ENCODE peak calls at places on chromosome 16, in five cellular contexts. One of them, this sample, is unnamed.

GRCh38 chr16:80314042-80314441 is 226.8 kb upstream of the DYNLRB2 start:
- DNase-seq in suprapubic skin: no peak
- DNase-seq in fibroblast of pulmonary artery: no peak
- DNase-seq in cardiac fibroblast: no peak
- DNase-seq in fibroblast of villous mesenchyme: no peak
- DNase-seq in this sample: no peak

GRCh38 chr16:88403794-88404581 is 21.2 kb downstream of the ZNF469 start:
- DNase-seq in suprapubic skin: no peak
- DNase-seq in fibroblast of pulmonary artery: no peak
- DNase-seq in cardiac fibroblast: no peak
- DNase-seq in fibroblast of villous mesenchyme: no peak
- DNase-seq in this sample: peak

GRCh38 chr16:89956511-89957213 is 8.1 kb downstream of the DEF8 start:
- DNase-seq in suprapubic skin: no peak
- DNase-seq in fibroblast of pulmonary artery: no peak
- DNase-seq in cardiac fibroblast: no peak
- DNase-seq in fibroblast of villous mesenchyme: no peak
- DNase-seq in this sample: no peak

GRCh38 chr16:22815863-22816262 is 1.9 kb downstream of the HS3ST2 start:
- DNase-seq in suprapubic skin: no peak
- DNase-seq in fibroblast of pulmonary artery: no peak
- DNase-seq in cardiac fibroblast: no peak
- DNase-seq in fibroblast of villous mesenchyme: no peak
- DNase-seq in this sample: no peak

GRCh38 chr16:87822571-87822970 is 46.7 kb downstream of the SLC7A5 start:
- DNase-seq in suprapubic skin: no peak
- DNase-seq in fibroblast of pulmonary artery: no peak
- DNase-seq in cardiac fibroblast: no peak
- DNase-seq in fibroblast of villous mesenchyme: no peak
- DNase-seq in this sample: no peak

GRCh38 chr16:3641801-3642396 is 12.6 kb upstream of the DNASE1 start:
- DNase-seq in suprapubic skin: peak
- DNase-seq in fibroblast of pulmonary artery: no peak
- DNase-seq in cardiac fibroblast: no peak
- DNase-seq in fibroblast of villous mesenchyme: no peak
- DNase-seq in this sample: no peak

GRCh38 chr16:87047221-87048037 is 269.8 kb downstream of the C16orf95 start:
- DNase-seq in suprapubic skin: no peak
- DNase-seq in fibroblast of pulmonary artery: no peak
- DNase-seq in cardiac fibroblast: no peak
- DNase-seq in fibroblast of villous mesenchyme: peak
- DNase-seq in this sample: no peak

GRCh38 chr16:28140788-28141618 is 70.8 kb downstream of the XPO6 start:
- DNase-seq in suprapubic skin: no peak
- DNase-seq in fibroblast of pulmonary artery: peak
- DNase-seq in cardiac fibroblast: no peak
- DNase-seq in fibroblast of villous mesenchyme: peak
- DNase-seq in this sample: peak

GRCh38 chr16:23509763-23510153 is 536 bp downstream of the GGA2 start:
- DNase-seq in suprapubic skin: no peak
- DNase-seq in fibroblast of pulmonary artery: peak
- DNase-seq in cardiac fibroblast: peak
- DNase-seq in fibroblast of villous mesenchyme: peak
- DNase-seq in this sample: no peak

GRCh38 chr16:47712276-47713224 is 251.4 kb downstream of the PHKB start:
- DNase-seq in suprapubic skin: no peak
- DNase-seq in fibroblast of pulmonary artery: no peak
- DNase-seq in cardiac fibroblast: peak
- DNase-seq in fibroblast of villous mesenchyme: no peak
- DNase-seq in this sample: no peak

GRCh38 chr16:87559976-87560375 is 42.3 kb upstream of the JPH3 start:
- DNase-seq in suprapubic skin: no peak
- DNase-seq in fibroblast of pulmonary artery: no peak
- DNase-seq in cardiac fibroblast: no peak
- DNase-seq in fibroblast of villous mesenchyme: no peak
- DNase-seq in this sample: no peak

GRCh38 chr16:53654946-53655345 is 48.7 kb downstream of the RPGRIP1L start:
- DNase-seq in suprapubic skin: no peak
- DNase-seq in fibroblast of pulmonary artery: no peak
- DNase-seq in cardiac fibroblast: no peak
- DNase-seq in fibroblast of villous mesenchyme: no peak
- DNase-seq in this sample: no peak

GRCh38 chr16:81495321-81496234 is 51.0 kb downstream of the CMIP start:
- DNase-seq in suprapubic skin: peak
- DNase-seq in fibroblast of pulmonary artery: no peak
- DNase-seq in cardiac fibroblast: no peak
- DNase-seq in fibroblast of villous mesenchyme: no peak
- DNase-seq in this sample: no peak

GRCh38 chr16:81705261-81705660 is 73.8 kb upstream of the PLCG2 start:
- DNase-seq in suprapubic skin: no peak
- DNase-seq in fibroblast of pulmonary artery: no peak
- DNase-seq in cardiac fibroblast: no peak
- DNase-seq in fibroblast of villous mesenchyme: no peak
- DNase-seq in this sample: no peak

GRCh38 chr16:3807425-3808123 is 72.9 kb downstream of the CREBBP start:
- DNase-seq in suprapubic skin: no peak
- DNase-seq in fibroblast of pulmonary artery: no peak
- DNase-seq in cardiac fibroblast: no peak
- DNase-seq in fibroblast of villous mesenchyme: no peak
- DNase-seq in this sample: no peak

GRCh38 chr16:19687279-19687678 is 30.7 kb downstream of the KNOP1 start:
- DNase-seq in suprapubic skin: no peak
- DNase-seq in fibroblast of pulmonary artery: no peak
- DNase-seq in cardiac fibroblast: no peak
- DNase-seq in fibroblast of villous mesenchyme: no peak
- DNase-seq in this sample: no peak

GRCh38 chr16:2027024-2028010 is 615 bp downstream of the NHERF2 start:
- DNase-seq in suprapubic skin: no peak
- DNase-seq in fibroblast of pulmonary artery: peak
- DNase-seq in cardiac fibroblast: peak
- DNase-seq in fibroblast of villous mesenchyme: no peak
- DNase-seq in this sample: peak

GRCh38 chr16:2026461-2027023 is at the start of gene NHERF2:
- DNase-seq in suprapubic skin: no peak
- DNase-seq in fibroblast of pulmonary artery: no peak
- DNase-seq in cardiac fibroblast: no peak
- DNase-seq in fibroblast of villous mesenchyme: no peak
- DNase-seq in this sample: no peak

GRCh38 chr16:2025251-2025650 is 1.5 kb upstream of the NHERF2 start:
- DNase-seq in suprapubic skin: no peak
- DNase-seq in fibroblast of pulmonary artery: no peak
- DNase-seq in cardiac fibroblast: no peak
- DNase-seq in fibroblast of villous mesenchyme: no peak
- DNase-seq in this sample: no peak

GRCh38 chr16:2024026-2024425 is 2.7 kb upstream of the NHERF2 start:
- DNase-seq in suprapubic skin: no peak
- DNase-seq in fibroblast of pulmonary artery: no peak
- DNase-seq in cardiac fibroblast: no peak
- DNase-seq in fibroblast of villous mesenchyme: no peak
- DNase-seq in this sample: no peak

GRCh38 chr16:2025878-2026460 is 733 bp upstream of the NHERF2 start:
- DNase-seq in suprapubic skin: no peak
- DNase-seq in fibroblast of pulmonary artery: no peak
- DNase-seq in cardiac fibroblast: no peak
- DNase-seq in fibroblast of villous mesenchyme: no peak
- DNase-seq in this sample: no peak
- H3K4me3 ChIP-seq in suprapubic skin: peak
- H3K4me3 ChIP-seq in fibroblast of pulmonary artery: peak
- H3K4me3 ChIP-seq in cardiac fibroblast: no peak
- H3K4me3 ChIP-seq in fibroblast of villous mesenchyme: peak
- H3K4me3 ChIP-seq in this sample: no peak

GRCh38 chr16:31010943-31011342 is 505 bp upstream of the STX1B start:
- DNase-seq in suprapubic skin: no peak
- DNase-seq in fibroblast of pulmonary artery: no peak
- DNase-seq in cardiac fibroblast: no peak
- DNase-seq in fibroblast of villous mesenchyme: no peak
- DNase-seq in this sample: no peak
- H3K4me3 ChIP-seq in suprapubic skin: peak
- H3K4me3 ChIP-seq in fibroblast of pulmonary artery: peak
- H3K4me3 ChIP-seq in cardiac fibroblast: no peak
- H3K4me3 ChIP-seq in fibroblast of villous mesenchyme: peak
- H3K4me3 ChIP-seq in this sample: no peak

GRCh38 chr16:57283214-57283955 is 1.1 kb downstream of the PLLP start:
- DNase-seq in suprapubic skin: no peak
- DNase-seq in fibroblast of pulmonary artery: no peak
- DNase-seq in cardiac fibroblast: no peak
- DNase-seq in fibroblast of villous mesenchyme: no peak
- DNase-seq in this sample: no peak
- H3K4me3 ChIP-seq in suprapubic skin: peak
- H3K4me3 ChIP-seq in fibroblast of pulmonary artery: no peak
- H3K4me3 ChIP-seq in cardiac fibroblast: no peak
- H3K4me3 ChIP-seq in fibroblast of villous mesenchyme: no peak
- H3K4me3 ChIP-seq in this sample: peak

GRCh38 chr16:14187517-14188338 is 116.6 kb downstream of the MRTFB start:
- DNase-seq in suprapubic skin: no peak
- DNase-seq in fibroblast of pulmonary artery: no peak
- DNase-seq in cardiac fibroblast: no peak
- DNase-seq in fibroblast of villous mesenchyme: no peak
- DNase-seq in this sample: no peak
- H3K4me3 ChIP-seq in suprapubic skin: peak
- H3K4me3 ChIP-seq in fibroblast of pulmonary artery: no peak
- H3K4me3 ChIP-seq in cardiac fibroblast: peak
- H3K4me3 ChIP-seq in fibroblast of villous mesenchyme: peak
- H3K4me3 ChIP-seq in this sample: no peak

GRCh38 chr16:85234310-85235235 is 122.3 kb upstream of the CIBAR2 start:
- DNase-seq in suprapubic skin: peak
- DNase-seq in fibroblast of pulmonary artery: peak
- DNase-seq in cardiac fibroblast: peak
- DNase-seq in fibroblast of villous mesenchyme: peak
- DNase-seq in this sample: no peak
- H3K4me3 ChIP-seq in suprapubic skin: peak
- H3K4me3 ChIP-seq in fibroblast of pulmonary artery: peak
- H3K4me3 ChIP-seq in cardiac fibroblast: peak
- H3K4me3 ChIP-seq in fibroblast of villous mesenchyme: peak
- H3K4me3 ChIP-seq in this sample: no peak

GRCh38 chr16:12089492-12090161 is 113.1 kb downstream of the SNX29 start:
- DNase-seq in suprapubic skin: peak
- DNase-seq in fibroblast of pulmonary artery: peak
- DNase-seq in cardiac fibroblast: peak
- DNase-seq in fibroblast of villous mesenchyme: peak
- DNase-seq in this sample: peak
- H3K4me3 ChIP-seq in suprapubic skin: peak
- H3K4me3 ChIP-seq in fibroblast of pulmonary artery: peak
- H3K4me3 ChIP-seq in cardiac fibroblast: peak
- H3K4me3 ChIP-seq in fibroblast of villous mesenchyme: peak
- H3K4me3 ChIP-seq in this sample: no peak

DNA sequence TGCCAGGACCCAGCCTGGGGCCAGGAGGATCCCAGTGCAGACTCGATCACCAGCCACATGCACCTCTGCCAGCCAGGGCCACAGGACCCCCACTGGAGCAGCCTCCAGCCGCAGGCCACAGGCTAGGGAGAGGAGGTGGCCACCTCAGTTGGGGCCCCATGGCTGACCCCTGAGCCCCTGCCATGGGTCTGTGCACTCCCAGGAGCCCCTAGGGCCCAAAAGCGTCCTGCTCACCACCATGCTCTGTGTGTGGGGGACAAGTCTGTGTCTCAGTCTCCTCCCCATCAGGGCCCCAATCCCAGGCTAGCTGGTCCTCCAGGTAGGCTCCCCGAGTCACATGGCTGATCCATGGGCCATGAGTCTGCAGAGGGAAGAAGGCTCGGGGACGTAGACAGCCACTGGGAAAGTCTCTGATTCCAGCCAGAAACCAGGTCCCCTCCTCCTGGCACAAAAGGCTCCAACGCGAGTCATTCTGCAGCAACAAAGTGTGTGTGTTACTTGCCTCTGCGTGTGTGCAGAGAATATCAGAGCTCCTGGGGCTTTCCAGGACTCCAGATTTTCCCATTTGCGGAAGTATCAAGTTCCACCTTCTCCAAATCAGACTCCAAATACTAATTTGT is 6.1 kb upstream of the PRSS8 start:
- DNase-seq in suprapubic skin: no peak
- DNase-seq in fibroblast of pulmonary artery: no peak
- DNase-seq in cardiac fibroblast: no peak
- DNase-seq in fibroblast of villous mesenchyme: no peak
- DNase-seq in this sample: peak
- H3K4me3 ChIP-seq in suprapubic skin: peak
- H3K4me3 ChIP-seq in fibroblast of pulmonary artery: peak
- H3K4me3 ChIP-seq in cardiac fibroblast: peak
- H3K4me3 ChIP-seq in fibroblast of villous mesenchyme: peak
- H3K4me3 ChIP-seq in this sample: peak